ENCODE peak calls at places on chromosome 12, in nine cellular contexts. W, O, E, R, M, I, V, B and P are unnamed samples.

GRCh38 chr12:96255077-96255476 is 60.9 kb downstream of the ELK3 start:
- DNase-seq in E (peak), M (no peak), R (peak), I (peak), O (no peak), W (peak), V (no peak), B (peak), P (no peak)

GRCh38 chr12:40010899-40011774 is 94.7 kb downstream of the SLC2A13 start:
- DNase-seq in B (peak), E (peak), M (peak), V (peak), I (peak), W (peak), O (no peak), R (no peak), P (peak)

GRCh38 chr12:131005161-131006035 is 51.7 kb downstream of the ADGRD1 start:
- DNase-seq in R (no peak), W (no peak), O (no peak), V (no peak), M (no peak), B (no peak), E (no peak), I (no peak), P (no peak)

GRCh38 chr12:4104722-4105244 is 168.8 kb upstream of the CCND2 start:
- DNase-seq in R (no peak), B (no peak), V (no peak), E (no peak), O (no peak), I (no peak), W (no peak), M (no peak), P (no peak)

GRCh38 chr12:93317227-93317626 is 60.5 kb upstream of the NUDT4 start:
- DNase-seq in V (no peak), O (no peak), W (no peak), B (no peak), I (no peak), M (peak), E (no peak), R (no peak), P (no peak)

GRCh38 chr12:6347367-6348338 is 5.8 kb upstream of the TNFRSF1A start:
- DNase-seq in M (peak), I (no peak), O (no peak), V (no peak), B (peak), W (peak), R (peak), E (peak), P (peak)

GRCh38 chr12:124829708-124830304 is 33.9 kb downstream of the SCARB1 start:
- DNase-seq in E (no peak), W (no peak), M (no peak), B (no peak), I (no peak), R (no peak), V (no peak), O (no peak), P (no peak)

GRCh38 chr12:26636710-26637328 is 196.2 kb downstream of the ITPR2 start:
- DNase-seq in W (peak), B (no peak), M (no peak), I (no peak), E (no peak), V (no peak), R (no peak), O (no peak), P (no peak)

GRCh38 chr12:28882444-28882843 is 266.6 kb upstream of the FAR2 start:
- DNase-seq in V (no peak), M (no peak), I (no peak), R (no peak), W (peak), O (no peak), E (no peak), B (no peak), P (no peak)

GRCh38 chr12:18655351-18655750 is 82.5 kb downstream of the PLCZ1 start:
- DNase-seq in E (no peak), R (no peak), W (no peak), O (no peak), I (no peak), M (no peak), B (no peak), V (no peak), P (no peak)

GRCh38 chr12:121857322-121858246 is 1.1 kb downstream of the HPD start:
- DNase-seq in I (no peak), W (no peak), O (no peak), R (no peak), M (no peak), V (peak), E (no peak), B (no peak), P (no peak)

GRCh38 chr12:108236366-108236765 is 102.7 kb downstream of the CMKLR1 start:
- DNase-seq in B (no peak), I (no peak), V (no peak), E (no peak), O (no peak), W (no peak), R (no peak), M (no peak), P (no peak)

GRCh38 chr12:1858456-1858855 is 38.1 kb downstream of the LRTM2 start:
- DNase-seq in E (no peak), V (no peak), M (no peak), W (no peak), R (no peak), O (no peak), I (no peak), B (no peak), P (no peak)

GRCh38 chr12:1855241-1855640 is 34.9 kb downstream of the LRTM2 start:
- DNase-seq in V (no peak), M (peak), I (no peak), W (peak), O (no peak), E (no peak), R (no peak), B (no peak), P (no peak)

GRCh38 chr12:1859643-1860042 is 39.3 kb downstream of the LRTM2 start:
- DNase-seq in M (no peak), O (peak), V (no peak), R (no peak), E (no peak), B (no peak), I (no peak), W (peak), P (no peak)

GRCh38 chr12:1857821-1858220 is 37.5 kb downstream of the LRTM2 start:
- DNase-seq in R (no peak), I (no peak), O (no peak), E (no peak), W (no peak), V (no peak), M (no peak), B (no peak), P (no peak)

GRCh38 chr12:1857086-1857485 is 36.7 kb downstream of the LRTM2 start:
- DNase-seq in I (no peak), W (no peak), O (no peak), R (no peak), M (no peak), V (no peak), E (no peak), B (no peak), P (no peak)
- H3K27ac ChIP-seq in I (no peak), W (no peak), O (no peak), R (no peak), M (no peak), V (no peak), E (no peak), B (no peak), P (no peak)

DNA sequence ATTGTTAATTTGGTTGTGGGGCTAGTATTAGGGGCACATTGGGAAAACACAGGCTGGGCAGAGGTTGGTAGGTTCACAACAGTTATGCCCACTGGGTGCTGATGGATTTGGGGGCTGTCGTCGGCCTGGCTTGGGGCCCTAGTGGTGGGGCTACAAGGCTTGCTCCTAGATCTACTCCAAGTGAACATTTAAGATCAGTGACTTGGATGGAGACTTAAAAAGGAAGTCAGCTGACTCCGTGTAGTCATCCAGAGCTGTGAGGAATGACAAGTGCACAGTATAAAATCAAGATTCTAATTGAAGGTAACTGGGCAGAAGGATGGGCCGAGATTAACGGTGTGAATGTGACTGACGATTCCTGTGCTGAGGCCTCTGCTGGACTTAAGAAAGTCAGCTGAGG is 12.8 kb upstream of the NR4A1 start:
- DNase-seq in E (no peak), W (peak), B (no peak), M (no peak), I (no peak), V (no peak), R (no peak), O (no peak), P (peak)
- H3K4me3 ChIP-seq in E (no peak), W (peak), B (peak), M (no peak), I (peak), V (peak), R (peak), O (peak), P (no peak)

GRCh38 chr12:101940400-101940950 is 63.1 kb downstream of the DRAM1 start:
- DNase-seq in M (no peak), V (no peak), E (no peak), W (no peak), I (no peak), R (no peak), O (no peak), B (no peak), P (no peak)
- H3K27ac ChIP-seq in M (no peak), V (no peak), E (no peak), W (no peak), I (peak), R (peak), O (no peak), B (peak), P (peak)

DNA sequence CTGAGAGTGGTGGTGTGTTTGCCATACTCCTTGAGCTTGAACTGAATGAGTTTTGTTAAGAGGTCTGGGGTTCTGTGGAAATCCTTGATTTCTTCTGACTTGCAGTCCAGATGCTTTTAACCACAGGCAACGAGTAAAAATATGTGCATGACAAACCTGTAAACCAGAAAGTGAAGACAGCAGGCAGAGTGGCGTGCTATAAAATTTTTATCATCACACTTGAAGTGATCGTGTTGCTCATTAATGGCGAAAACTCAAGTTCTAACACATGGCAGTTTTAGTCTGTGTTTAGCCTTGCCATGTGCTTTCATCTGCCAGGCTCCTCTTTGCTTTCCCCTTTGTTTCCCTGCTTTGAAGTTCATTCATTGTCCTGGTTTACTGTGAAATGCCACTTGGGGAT is 28.0 kb downstream of the TXNRD1 start:
- DNase-seq in M (no peak), I (no peak), E (no peak), O (no peak), R (no peak), V (no peak), W (no peak), B (no peak), P (no peak)
- H3K4me3 ChIP-seq in M (no peak), I (no peak), E (no peak), O (no peak), R (no peak), V (no peak), W (no peak), B (no peak), P (no peak)

GRCh38 chr12:111171334-111171733 is 197.6 kb downstream of the PHETA1 start:
- DNase-seq in B (no peak), V (no peak), I (no peak), M (no peak), E (no peak), W (no peak), R (no peak), O (no peak), P (no peak)
- H3K27ac ChIP-seq in B (no peak), V (no peak), I (no peak), M (no peak), E (no peak), W (no peak), R (no peak), O (no peak), P (no peak)

DNA sequence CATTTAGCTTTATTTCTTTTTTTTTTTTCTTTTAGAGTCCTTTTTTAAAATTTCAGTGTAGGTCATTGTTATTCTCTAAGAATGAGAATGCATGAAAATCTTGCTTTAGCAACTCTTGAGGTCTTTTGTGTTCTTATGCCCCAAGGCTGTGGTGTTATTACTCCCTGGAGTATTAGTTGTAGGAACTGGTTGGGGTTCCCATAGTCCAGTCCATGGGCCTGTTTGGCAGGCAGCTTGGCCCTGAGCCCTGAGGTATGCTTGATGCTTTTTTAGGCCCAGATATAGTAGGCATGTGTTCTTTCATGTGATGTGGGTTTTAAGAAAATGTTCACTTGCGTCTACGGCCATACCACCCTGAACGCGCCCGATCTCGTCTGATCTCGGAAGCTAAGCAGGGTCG is 1.6 kb downstream of the FAM234B start:
- DNase-seq in E (no peak), W (no peak), M (no peak), I (no peak), O (no peak), R (no peak), B (no peak), V (no peak), P (no peak)
- H3K4me3 ChIP-seq in E (no peak), W (no peak), M (no peak), I (no peak), O (no peak), R (no peak), B (no peak), V (peak), P (no peak)

GRCh38 chr12:50397122-50397650 is 777 bp upstream of the FAM186A start:
- DNase-seq in E (no peak), R (no peak), V (no peak), M (no peak), I (no peak), W (peak), B (no peak), O (no peak), P (no peak)
- H3K27ac ChIP-seq in E (no peak), R (no peak), V (no peak), M (no peak), I (no peak), W (no peak), B (no peak), O (no peak), P (no peak)

GRCh38 chr12:111389635-111390034 is 16.1 kb upstream of the SH2B3 start:
- DNase-seq in M (no peak), E (no peak), I (no peak), B (no peak), O (no peak), R (no peak), W (no peak), V (no peak), P (no peak)
- H3K4me3 ChIP-seq in M (no peak), E (no peak), I (no peak), B (no peak), O (no peak), R (no peak), W (no peak), V (no peak), P (no peak)

DNA sequence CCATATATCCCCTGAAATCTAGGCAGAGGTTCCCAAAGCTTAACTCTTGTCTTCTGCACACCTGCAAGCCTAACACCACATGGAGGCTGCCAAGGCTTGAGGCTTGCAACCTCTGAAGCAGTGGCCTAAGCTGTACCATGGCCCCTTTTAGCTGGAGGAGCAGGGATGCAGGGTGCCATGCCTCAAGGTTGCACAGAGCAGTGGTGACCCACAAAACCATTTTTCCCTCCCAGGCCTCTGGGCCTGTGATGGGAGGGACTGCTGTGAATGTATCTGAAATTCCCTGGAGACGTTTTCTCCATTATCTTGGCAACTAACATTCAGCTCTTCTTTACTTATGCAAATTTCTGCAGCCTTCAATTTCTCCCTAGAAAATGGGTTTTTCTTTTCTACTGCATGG is 210.0 kb upstream of the KITLG start:
- DNase-seq in W (no peak), O (no peak), E (no peak), R (no peak), M (no peak), B (no peak), I (no peak), V (no peak), P (no peak)
- H3K27ac ChIP-seq in W (no peak), O (no peak), E (no peak), R (no peak), M (no peak), B (no peak), I (no peak), V (no peak), P (no peak)

GRCh38 chr12:12240671-12241345 is 26.0 kb downstream of the LRP6 start:
- DNase-seq in B (no peak), R (no peak), M (no peak), E (no peak), W (peak), V (peak), O (no peak), I (no peak), P (no peak)
- H3K4me3 ChIP-seq in B (no peak), R (no peak), M (no peak), E (no peak), W (no peak), V (peak), O (no peak), I (no peak), P (no peak)